ENCODE peak calls at places on chromosome 3, in six cellular contexts. I, R, P, Z, N and G are unnamed samples.

GRCh38 chr3:156976933-156977332 is 150.8 kb downstream of the LEKR1 start:
- DNase-seq in I (no peak), R (no peak), P (no peak), Z (no peak), N (no peak), G (no peak)

GRCh38 chr3:21543380-21544075 is 207.5 kb downstream of the ZNF385D start:
- DNase-seq in I (no peak), R (peak), P (no peak), Z (no peak), N (no peak), G (no peak)

GRCh38 chr3:173732237-173732636 is 334.7 kb downstream of the NLGN1 start:
- DNase-seq in I (no peak), R (no peak), P (no peak), Z (no peak), N (no peak), G (no peak)

GRCh38 chr3:179037361-179037760 is 34.2 kb downstream of the ZMAT3 start:
- DNase-seq in I (no peak), R (no peak), P (no peak), Z (no peak), N (no peak), G (no peak)

GRCh38 chr3:134795776-134796312 is 784 bp downstream of the EPHB1 start:
- DNase-seq in I (no peak), R (peak), P (no peak), Z (no peak), N (no peak), G (peak)

GRCh38 chr3:13002398-13003124 is 70.7 kb downstream of the IQSEC1 start:
- DNase-seq in I (no peak), R (no peak), P (peak), Z (no peak), N (no peak), G (no peak)

GRCh38 chr3:126207166-126207565 is 26.8 kb upstream of the ALDH1L1 start:
- DNase-seq in I (no peak), R (no peak), P (no peak), Z (no peak), N (no peak), G (no peak)

GRCh38 chr3:10505050-10505790 is at the start of gene ATP2B2:
- DNase-seq in I (no peak), R (peak), P (no peak), Z (no peak), N (no peak), G (no peak)

GRCh38 chr3:134428396-134428795 is 54.1 kb upstream of the AMOTL2 start:
- DNase-seq in I (no peak), R (peak), P (no peak), Z (no peak), N (no peak), G (no peak)

GRCh38 chr3:29083607-29084120 is 197.2 kb upstream of the RBMS3 start:
- DNase-seq in I (no peak), R (no peak), P (no peak), Z (no peak), N (no peak), G (no peak)

GRCh38 chr3:18531662-18532061 is 106.5 kb upstream of the SATB1 start:
- DNase-seq in I (no peak), R (no peak), P (no peak), Z (no peak), N (no peak), G (no peak)

GRCh38 chr3:115418583-115418982 is 204.7 kb upstream of the GAP43 start:
- DNase-seq in I (no peak), R (no peak), P (no peak), Z (no peak), N (no peak), G (no peak)

GRCh38 chr3:22886394-22886793 is 316.7 kb upstream of the UBE2E2 start:
- DNase-seq in I (no peak), R (no peak), P (no peak), Z (no peak), N (no peak), G (no peak)

GRCh38 chr3:72492240-72492639 is 356.0 kb downstream of the SHQ1 start:
- DNase-seq in I (no peak), R (no peak), P (no peak), Z (no peak), N (no peak), G (no peak)

GRCh38 chr3:182309120-182309519 is 484.2 kb upstream of the ATP11B start:
- DNase-seq in I (peak), R (no peak), P (no peak), Z (no peak), N (no peak), G (no peak)

GRCh38 chr3:15345051-15345607 is 12.7 kb upstream of the SH3BP5 start:
- DNase-seq in I (no peak), R (no peak), P (no peak), Z (no peak), N (no peak), G (no peak)

GRCh38 chr3:172634948-172635347 is 75.9 kb downstream of the NCEH1 start:
- DNase-seq in I (no peak), R (no peak), P (no peak), Z (no peak), N (no peak), G (no peak)

GRCh38 chr3:81214626-81215025 is 546.8 kb downstream of the GBE1 start:
- DNase-seq in I (no peak), R (no peak), P (no peak), Z (no peak), N (no peak), G (no peak)

GRCh38 chr3:52297242-52298146 is 9.9 kb downstream of the GLYCTK start:
- DNase-seq in I (no peak), R (no peak), P (no peak), Z (no peak), N (no peak), G (no peak)

GRCh38 chr3:197167546-197167945 is 130.9 kb downstream of the DLG1 start:
- DNase-seq in I (no peak), R (no peak), P (no peak), Z (no peak), N (no peak), G (no peak)

GRCh38 chr3:171646357-171647133 is 163.7 kb downstream of the PLD1 start:
- DNase-seq in I (peak), R (no peak), P (no peak), Z (no peak), N (peak), G (peak)

GRCh38 chr3:197007953-197008352 is 21.7 kb downstream of the MELTF start:
- DNase-seq in I (no peak), R (no peak), P (no peak), Z (no peak), N (no peak), G (no peak)

GRCh38 chr3:10527295-10528016 is 22.1 kb upstream of the ATP2B2 start:
- DNase-seq in I (no peak), R (peak), P (no peak), Z (no peak), N (no peak), G (no peak)

GRCh38 chr3:53269888-53270880 is 14.4 kb upstream of the TKT start:
- DNase-seq in I (peak), R (peak), P (peak), Z (no peak), N (peak), G (peak)

GRCh38 chr3:45131201-45131600 is 15.0 kb downstream of the CDCP1 start:
- DNase-seq in I (no peak), R (no peak), P (no peak), Z (no peak), N (no peak), G (no peak)

GRCh38 chr3:64677961-64678716 is 9.7 kb downstream of the ADAMTS9 start:
- DNase-seq in I (no peak), R (no peak), P (no peak), Z (no peak), N (no peak), G (no peak)

GRCh38 chr3:123638936-123639680 is 54.3 kb upstream of the HACD2 start:
- DNase-seq in I (no peak), R (no peak), P (no peak), Z (no peak), N (no peak), G (no peak)

GRCh38 chr3:126538316-126538715 is 14.4 kb downstream of the CHST13 start:
- DNase-seq in I (no peak), R (peak), P (no peak), Z (no peak), N (no peak), G (no peak)

GRCh38 chr3:193773266-193774183 is 180.5 kb downstream of the OPA1 start:
- DNase-seq in I (no peak), R (peak), P (no peak), Z (no peak), N (no peak), G (no peak)

GRCh38 chr3:27589795-27590194 is 105.6 kb upstream of the SLC4A7 start:
- DNase-seq in I (no peak), R (no peak), P (no peak), Z (no peak), N (no peak), G (no peak)

GRCh38 chr3:127677541-127678314 is 5.0 kb downstream of the ABTB1 start:
- DNase-seq in I (no peak), R (peak), P (no peak), Z (no peak), N (no peak), G (no peak)

GRCh38 chr3:66797916-66798560 is 200.1 kb upstream of the KBTBD8 start:
- DNase-seq in I (no peak), R (peak), P (no peak), Z (no peak), N (no peak), G (no peak)

DNA sequence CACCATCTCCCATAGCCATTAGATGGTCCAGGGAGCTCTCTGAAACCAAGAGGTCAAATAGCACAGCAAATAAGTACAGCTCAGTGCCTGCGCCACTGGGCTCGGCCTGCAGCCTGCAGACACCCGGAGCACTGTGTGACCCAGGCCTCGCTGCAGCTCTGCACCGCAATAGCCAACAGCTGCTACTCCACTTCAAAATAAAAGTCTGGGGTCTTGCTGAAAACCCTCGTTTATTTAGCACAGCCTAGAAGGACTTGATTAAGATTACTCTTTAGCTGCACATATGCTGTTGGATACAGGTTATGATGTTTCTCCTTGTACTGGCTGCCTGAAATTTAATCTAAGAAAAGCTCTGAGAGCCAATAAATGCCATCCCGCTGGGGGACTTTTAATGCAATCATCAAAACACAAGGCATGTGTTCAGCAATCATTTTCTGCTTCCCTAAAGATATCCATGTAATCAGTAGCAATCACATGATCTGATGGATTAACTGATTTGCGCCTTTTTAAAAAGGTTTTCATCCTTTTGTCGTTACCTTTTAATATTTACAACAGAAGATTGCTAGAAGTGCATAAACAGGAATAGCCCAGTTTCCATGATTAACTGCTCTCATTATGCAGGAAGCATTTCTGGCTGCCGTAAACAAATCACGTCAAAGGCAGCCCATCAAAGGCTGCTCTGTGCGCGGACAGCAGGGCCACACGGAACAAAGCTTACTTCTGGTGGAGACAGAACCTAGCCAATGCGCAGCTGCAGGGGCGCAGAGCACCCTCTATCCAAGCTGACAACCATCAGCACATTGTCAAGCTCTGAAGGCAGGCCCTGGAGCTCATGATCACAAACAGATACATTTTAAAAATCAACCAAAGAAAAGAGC is 58.8 kb downstream of the CLASP2 start:
- DNase-seq in I (peak), R (no peak), P (peak), Z (peak), N (peak), G (peak)
- TF ChIP-seq POLR2A in I (no peak), R (no peak), P (peak), Z (no peak), N (no peak), G (no peak)

GRCh38 chr3:55719508-55719907 is 232.4 kb upstream of the WNT5A start:
- DNase-seq in I (no peak), R (no peak), P (no peak), Z (no peak), N (no peak), G (no peak)
- TF ChIP-seq TAF1 in I (no peak), R (no peak), P (no peak), Z (no peak), N (no peak), G (no peak)

GRCh38 chr3:111859061-111859973 is at the start of gene PHLDB2:
- DNase-seq in I (peak), R (peak), P (no peak), Z (peak), N (no peak), G (peak)
- TF ChIP-seq POLR2A in I (peak), R (no peak), P (no peak), Z (no peak), N (no peak), G (no peak)

GRCh38 chr3:136532766-136533165 is 219.4 kb downstream of the STAG1 start:
- DNase-seq in I (no peak), R (no peak), P (no peak), Z (no peak), N (no peak), G (no peak)

GRCh38 chr3:136535906-136536305 is 216.3 kb downstream of the STAG1 start:
- DNase-seq in I (no peak), R (no peak), P (no peak), Z (no peak), N (no peak), G (no peak)
- TF ChIP-seq TAF1 in I (no peak), R (no peak), P (no peak), Z (no peak), N (no peak), G (no peak)

GRCh38 chr3:107308716-107309115 is 68.5 kb upstream of the CCDC54 start:
- DNase-seq in I (no peak), R (no peak), P (no peak), Z (no peak), N (no peak), G (no peak)

GRCh38 chr3:107309312-107309711 is 67.9 kb upstream of the CCDC54 start:
- DNase-seq in I (no peak), R (no peak), P (no peak), Z (no peak), N (no peak), G (no peak)

GRCh38 chr3:107307205-107307604 is 70.0 kb upstream of the CCDC54 start:
- DNase-seq in I (no peak), R (no peak), P (no peak), Z (no peak), N (no peak), G (no peak)
- TF ChIP-seq POLR2A in I (no peak), R (no peak), P (no peak), Z (no peak), N (no peak), G (no peak)